ENCODE peak calls at places on chromosomes 1 and 21, in eight cellular contexts. O is A549, E is cardiac muscle cell, N is spleen, G is transverse colon, V is neural progenitor cell, Q is K562, K is ovary. F is an unnamed sample.

GRCh38 chr1:6001992-6002576 is 9.9 kb upstream of the NPHP4 start:
- DNase-seq in K (no peak), O (no peak), E (no peak), V (no peak), G (no peak), Q (no peak), N (peak; percentile 72), F (no peak)

GRCh38 chr1:220943319-220943718 is 64.1 kb downstream of the HLX start:
- DNase-seq in V (no peak), K (no peak), O (no peak), Q (no peak), N (no peak), G (no peak), E (no peak), F (no peak)

GRCh38 chr1:64019818-64020217 is 183.6 kb upstream of the UBE2U start:
- DNase-seq in G (peak; percentile 18), K (no peak), E (peak; percentile 59), Q (no peak), O (no peak), V (peak; percentile 20), N (no peak), F (no peak)

GRCh38 chr1:9717193-9718005 is 65.9 kb downstream of the PIK3CD start:
- DNase-seq in E (peak; percentile 13), V (no peak), O (no peak), Q (peak; percentile 95), N (peak; percentile 96), G (peak; percentile 82), K (peak; percentile 77), F (peak; percentile 49)

GRCh38 chr1:33337994-33338494 is 17.1 kb upstream of the A3GALT2 start:
- DNase-seq in K (no peak), N (no peak), V (no peak), O (no peak), Q (no peak), E (no peak), G (no peak), F (no peak)

GRCh38 chr1:63632110-63632509 is 38.9 kb downstream of the PGM1 start:
- DNase-seq in O (no peak), K (no peak), Q (no peak), E (no peak), N (no peak), V (no peak), G (no peak), F (no peak)

GRCh38 chr1:53375440-53375839 is 47.6 kb upstream of the LRP8 start:
- DNase-seq in K (peak; percentile 10), V (no peak), Q (no peak), O (no peak), G (no peak), E (no peak), N (peak; percentile 54), F (no peak)

GRCh38 chr21:15422761-15423160 is 307.0 kb upstream of the USP25 start:
- DNase-seq in O (no peak), N (no peak), G (no peak), E (no peak), Q (no peak), K (no peak), V (no peak), F (no peak)

GRCh38 chr1:178724734-178725602 is at the start of gene RALGPS2:
- DNase-seq in O (peak; percentile 57), K (peak; percentile 76), Q (peak; percentile 86), V (peak; percentile 95), G (peak; percentile 80), N (peak; percentile 95), E (peak; percentile 91), F (peak; percentile 63)

GRCh38 chr1:175132456-175132855 is 60.1 kb downstream of the KIAA0040 start:
- DNase-seq in E (no peak), N (no peak), Q (no peak), O (no peak), K (no peak), V (no peak), G (no peak), F (no peak)

GRCh38 chr1:161159915-161160248 is 582 bp downstream of the USP21 start:
- DNase-seq in E (no peak), N (no peak), O (no peak), K (no peak), Q (no peak), V (no peak), G (no peak), F (no peak)

GRCh38 chr1:187624812-187625542 is 796.2 kb downstream of the PLA2G4A start:
- DNase-seq in O (no peak), V (no peak), E (no peak), N (no peak), G (no peak), K (no peak), Q (no peak), F (no peak)

GRCh38 chr21:44487831-44488230 is 32.5 kb downstream of the LRRC3 start:
- DNase-seq in K (no peak), N (peak; percentile 58), E (no peak), V (peak; percentile 45), O (no peak), G (no peak), Q (peak; percentile 66), F (no peak)

GRCh38 chr1:6601865-6602668 is 602 bp downstream of the KLHL21 start:
- DNase-seq in N (peak; percentile 91), O (no peak), G (peak; percentile 42), E (peak; percentile 64), K (peak; percentile 75), V (peak; percentile 77), Q (no peak), F (no peak)

GRCh38 chr1:86825294-86825693 is 88.6 kb downstream of the SELENOF start:
- DNase-seq in Q (no peak), N (no peak), V (no peak), E (peak; percentile 49), G (no peak), K (no peak), O (no peak), F (no peak)

GRCh38 chr1:176949033-176949662 is 215.4 kb downstream of the ASTN1 start:
- DNase-seq in V (peak; percentile 88), K (peak; percentile 28), E (peak; percentile 84), N (no peak), O (peak; percentile 61), G (peak; percentile 8), Q (peak; percentile 83), F (peak; percentile 17)

DNA sequence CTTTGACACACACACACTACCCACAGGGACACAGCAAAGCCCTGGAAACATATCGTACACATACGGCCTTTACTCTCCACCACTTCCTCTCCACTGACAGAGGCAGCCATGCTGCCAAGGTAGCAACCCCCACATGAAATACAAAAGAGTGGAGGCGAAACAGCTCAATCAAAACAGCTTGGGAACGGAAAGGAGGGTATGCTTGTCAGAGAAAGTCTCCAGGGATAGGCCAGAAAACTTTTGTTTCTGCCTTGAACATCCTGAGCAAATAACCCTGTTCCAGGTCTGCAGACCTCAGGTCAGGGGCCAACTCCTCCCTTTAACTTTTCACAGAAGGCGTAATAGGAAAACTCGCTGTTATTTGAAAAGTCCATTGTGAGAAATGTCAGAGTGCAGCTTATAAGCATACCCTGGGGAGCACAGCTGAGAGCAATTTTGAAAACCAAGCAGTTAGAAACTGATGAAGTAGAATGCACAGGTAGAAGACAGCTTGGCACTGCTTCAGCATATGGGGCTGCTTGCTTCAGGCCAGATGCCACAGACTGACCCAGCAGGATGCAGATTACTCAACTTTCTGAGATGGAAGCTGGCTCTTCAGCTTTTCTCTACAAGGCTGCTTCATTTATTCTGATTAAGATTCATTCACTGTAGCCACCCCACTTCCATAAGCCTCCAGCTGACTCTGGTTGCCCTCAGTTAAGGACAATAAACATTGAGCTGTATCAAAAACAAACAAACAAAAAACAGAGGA is 18.0 kb downstream of the KIAA0319L start:
- DNase-seq in G (no peak), Q (no peak), V (no peak), K (no peak), O (no peak), E (no peak), N (no peak), F (no peak)
- H3K4me1 ChIP-seq in G (peaks cover 26% of the 10 kb centered on the region), Q (no peaks in the 10 kb centered on the region), V (peaks cover 20% of the 10 kb centered on the region), K (peaks cover 18% of the 10 kb centered on the region), O (no peaks in the 10 kb centered on the region), E (no peaks in the 10 kb centered on the region), N (peaks cover 74% of the 10 kb centered on the region), F (no peaks in the 10 kb centered on the region)

DNA sequence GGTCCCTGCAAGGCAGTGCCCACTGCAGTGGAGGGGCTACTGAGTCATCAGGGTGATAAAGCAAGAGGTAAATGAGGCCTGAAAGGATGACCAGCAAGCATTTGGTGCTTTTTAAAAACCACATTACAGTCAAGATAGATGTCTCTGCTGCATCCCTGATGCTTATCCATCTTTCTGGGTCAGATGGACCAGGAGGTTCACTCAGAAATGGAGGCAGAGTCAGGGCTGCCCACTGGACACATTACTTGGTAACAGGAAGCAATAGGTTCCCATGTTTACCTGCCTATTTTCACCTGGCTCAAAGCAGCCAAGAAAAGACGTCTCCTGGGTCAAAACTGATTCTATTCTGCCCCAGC is 3.6 kb downstream of the SPATA46 start:
- DNase-seq in K (no peak), Q (no peak), E (no peak), N (no peak), O (no peak), V (no peak), G (no peak), F (no peak)
- TF ChIP-seq CTCF in K (no peak), Q (peak; percentile 13), E (no peak), N (no peak), O (no peak), V (no peak), G (no peak), F (no peak)

GRCh38 chr1:107557095-107557494 is 407.9 kb downstream of the VAV3 start:
- DNase-seq in K (no peak), G (no peak), Q (no peak), N (no peak), E (no peak), O (no peak), V (no peak), F (no peak)
- H3K27ac ChIP-seq in K (no peak overlapping the region), G (no peak overlapping the region), Q (no peak overlapping the region), N (no peak overlapping the region), E (no peak overlapping the region), O (no peak overlapping the region), V (no peak overlapping the region), F (no peak overlapping the region)

GRCh38 chr1:2209400-2210083 is 15.0 kb upstream of the FAAP20 start:
- DNase-seq in N (peak; percentile 76), E (no peak), K (peak; percentile 44), V (no peak), Q (no peak), G (no peak), O (no peak), F (no peak)

GRCh38 chr1:2212167-2212541 is 16.0 kb upstream of the SKI start:
- DNase-seq in G (peak; percentile 16), K (no peak), V (peak; percentile 70), Q (no peak), O (no peak), N (no peak), E (peak; percentile 54), F (no peak)

GRCh38 chr1:2212542-2213491 is 15.3 kb upstream of the SKI start:
- DNase-seq in G (peak; percentile 88), E (peak; percentile 86), Q (peak; percentile 79), V (peak; percentile 95), K (peak; percentile 94), O (peak; percentile 90), N (peak; percentile 94), F (peak; percentile 73)

GRCh38 chr1:2210084-2210653 is 15.6 kb upstream of the FAAP20 start:
- DNase-seq in E (no peak), G (no peak), K (peak; percentile 50), V (no peak), N (peak; percentile 67), O (no peak), Q (no peak), F (no peak)

DNA sequence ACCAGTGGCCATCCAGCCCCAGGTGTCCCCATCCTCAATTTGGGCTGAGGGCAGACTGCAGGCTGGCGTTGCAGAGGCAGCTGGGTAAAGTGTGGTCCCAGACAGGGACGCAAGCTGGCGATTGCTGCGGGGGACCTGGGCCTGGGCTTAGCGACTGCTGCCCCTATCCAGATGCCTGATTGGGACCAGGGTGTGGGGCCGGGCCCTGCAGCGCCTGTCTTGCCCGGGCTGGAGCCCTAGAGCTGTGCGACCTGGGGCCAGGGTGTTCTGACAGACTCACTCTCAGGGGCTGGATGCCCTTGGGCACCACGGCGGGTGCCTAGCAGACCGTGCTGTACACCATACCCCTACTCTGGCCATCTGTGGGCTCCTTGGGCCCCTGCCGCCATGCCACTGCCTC is 16.2 kb upstream of the FAAP20 start:
- DNase-seq in N (peak; percentile 78), G (no peak), Q (no peak), V (peak; percentile 1), K (peak; percentile 54), E (no peak), O (no peak), F (no peak)
- H3K4me1 ChIP-seq in N (peaks cover 91% of the 10 kb centered on the region), G (peaks cover 60% of the 10 kb centered on the region), Q (peaks cover 33% of the 10 kb centered on the region), V (peaks cover 42% of the 10 kb centered on the region), K (peaks cover 40% of the 10 kb centered on the region), E (peaks cover 33% of the 10 kb centered on the region), O (peaks cover 72% of the 10 kb centered on the region), F (peaks cover 46% of the 10 kb centered on the region)

F was measured in prostate gland.